ENCODE peak calls at places on chromosomes 7 and 10, in six cellular contexts. W, T, A, Q, C and N are unnamed samples. For H3K4me1, the result is how much of the 10 kb centered on the place peaks cover.

GRCh38 chr10:119104653-119105024 is 726 bp downstream of the DENND10 start:
- DNase-seq in W (peak), T (no peak), A (no peak), Q (no peak), C (peak), N (no peak)

GRCh38 chr10:73953665-73954064 is 42.7 kb downstream of the PLAU start:
- DNase-seq in W (no peak), T (no peak), A (no peak), Q (no peak), C (peak), N (no peak)

GRCh38 chr7:2248984-2249694 is 7.1 kb downstream of the NUDT1 start:
- DNase-seq in W (peak), T (no peak), A (no peak), Q (peak), C (peak), N (no peak)

GRCh38 chr10:70693619-70694286 is 21.4 kb downstream of the ADAMTS14 start:
- DNase-seq in W (no peak), T (no peak), A (no peak), Q (peak), C (no peak), N (no peak)

GRCh38 chr7:154892459-154892858 is 110.5 kb downstream of the PAXIP1 start:
- DNase-seq in W (no peak), T (no peak), A (no peak), Q (no peak), C (no peak), N (no peak)

GRCh38 chr10:660980-661890 is 28.2 kb downstream of the DIP2C start:
- DNase-seq in W (peak), T (peak), A (no peak), Q (no peak), C (no peak), N (peak)

GRCh38 chr7:92875719-92876118 is 39.3 kb upstream of the CDK6 start:
- DNase-seq in W (no peak), T (no peak), A (no peak), Q (no peak), C (no peak), N (no peak)

GRCh38 chr7:1677206-1678069 is 7.4 kb downstream of the ELFN1 start:
- DNase-seq in W (no peak), T (no peak), A (no peak), Q (no peak), C (peak), N (no peak)

GRCh38 chr7:12303507-12303906 is 92.4 kb downstream of the TMEM106B start:
- DNase-seq in W (no peak), T (no peak), A (no peak), Q (no peak), C (no peak), N (no peak)

GRCh38 chr10:120460776-120461175 is 3.7 kb downstream of the PLPP4 start:
- DNase-seq in W (no peak), T (no peak), A (no peak), Q (no peak), C (no peak), N (peak)

GRCh38 chr10:119550802-119551201 is 8.3 kb upstream of the RGS10 start:
- DNase-seq in W (no peak), T (no peak), A (no peak), Q (no peak), C (no peak), N (no peak)

GRCh38 chr10:48763403-48763802 is 78.7 kb downstream of the WDFY4 start:
- DNase-seq in W (no peak), T (no peak), A (no peak), Q (no peak), C (no peak), N (no peak)

GRCh38 chr10:93060887-93061593 is 442 bp downstream of the CYP26C1 start:
- DNase-seq in W (no peak), T (no peak), A (no peak), Q (no peak), C (no peak), N (no peak)

GRCh38 chr7:142323706-142324105 is 65.8 kb upstream of the PRSS58 start:
- DNase-seq in W (peak), T (peak), A (peak), Q (no peak), C (no peak), N (no peak)

GRCh38 chr7:54544356-54545240 is 2.4 kb downstream of the VSTM2A start:
- DNase-seq in W (no peak), T (no peak), A (no peak), Q (no peak), C (no peak), N (no peak)

GRCh38 chr10:31121797-31122586 is 90.3 kb upstream of the ZNF438 start:
- DNase-seq in W (no peak), T (no peak), A (no peak), Q (no peak), C (no peak), N (no peak)

GRCh38 chr7:83957333-83957732 is 237.3 kb downstream of the SEMA3A start:
- DNase-seq in W (no peak), T (no peak), A (no peak), Q (no peak), C (no peak), N (no peak)

GRCh38 chr7:2894118-2894940 is 50.2 kb upstream of the GNA12 start:
- DNase-seq in W (peak), T (no peak), A (no peak), Q (no peak), C (no peak), N (no peak)

GRCh38 chr10:8159628-8160165 is 105.2 kb downstream of the GATA3 start:
- DNase-seq in W (no peak), T (no peak), A (no peak), Q (no peak), C (peak), N (no peak)

GRCh38 chr7:46220066-46220630 is 299.1 kb upstream of the IGFBP3 start:
- DNase-seq in W (no peak), T (no peak), A (no peak), Q (peak), C (no peak), N (no peak)

GRCh38 chr10:79070611-79071534 is 2.1 kb downstream of the ZMIZ1 start:
- DNase-seq in W (peak), T (peak), A (no peak), Q (peak), C (peak), N (peak)
- TF ChIP-seq POLR2A in W (peak), T (peak), A (no peak), Q (peak), C (peak), N (peak)

DNA sequence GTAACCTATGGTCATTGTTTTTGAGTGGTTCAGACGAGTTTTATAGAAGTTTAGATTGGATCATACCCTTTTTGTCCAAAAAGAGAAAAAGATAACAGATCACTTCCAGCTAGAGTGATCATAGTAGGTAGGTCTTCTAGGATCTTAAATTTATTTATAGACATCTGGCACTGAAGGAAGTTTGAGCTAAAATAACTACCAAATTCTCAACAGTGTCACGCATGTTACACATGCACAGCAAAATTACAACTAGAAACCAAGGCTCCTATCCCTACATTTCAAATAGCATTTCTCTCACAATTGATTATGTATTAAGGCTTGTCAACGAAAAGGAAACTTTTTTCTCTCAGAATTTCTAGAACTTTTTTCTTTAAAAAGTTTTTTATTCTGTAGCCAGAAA is 2.3 kb downstream of the CALU start:
- DNase-seq in W (no peak), T (no peak), A (no peak), Q (no peak), C (no peak), N (no peak)
- H3K4me1 ChIP-seq in W (half or more), T (half or more), A (under half), Q (under half), C (under half), N (half or more)

GRCh38 chr10:86362129-86362527 is 4.5 kb downstream of the GRID1 start:
- DNase-seq in W (no peak), T (no peak), A (no peak), Q (no peak), C (peak), N (no peak)
- TF ChIP-seq POLR2AphosphoS5 in W (no peak), T (no peak), A (no peak), Q (no peak), C (no peak), N (no peak)

GRCh38 chr7:38177621-38178003 is 433 bp upstream of the STARD3NL start:
- DNase-seq in W (no peak), T (no peak), A (no peak), Q (no peak), C (no peak), N (no peak)

GRCh38 chr7:38181111-38181510 is 3.1 kb downstream of the STARD3NL start:
- DNase-seq in W (no peak), T (no peak), A (no peak), Q (no peak), C (no peak), N (no peak)

GRCh38 chr7:38178695-38179344 is 775 bp downstream of the STARD3NL start:
- DNase-seq in W (no peak), T (no peak), A (no peak), Q (no peak), C (no peak), N (no peak)

GRCh38 chr7:38179719-38180333 is 1.8 kb downstream of the STARD3NL start:
- DNase-seq in W (no peak), T (no peak), A (no peak), Q (no peak), C (no peak), N (no peak)

GRCh38 chr7:38178004-38178694 is at the start of gene STARD3NL:
- DNase-seq in W (peak), T (peak), A (peak), Q (peak), C (peak), N (peak)
- TF ChIP-seq POLR2A in W (peak), T (peak), A (peak), Q (no peak), C (peak), N (peak)

GRCh38 chr7:20121404-20121803 is 95.8 kb downstream of the MACC1 start:
- DNase-seq in W (no peak), T (no peak), A (no peak), Q (no peak), C (no peak), N (no peak)
- H3K4me1 ChIP-seq in W (under half), T (under half), A (under half), Q (under half), C (under half), N (under half)

GRCh38 chr10:96208271-96208670 is 63.1 kb downstream of the BLNK start:
- DNase-seq in W (no peak), T (no peak), A (no peak), Q (no peak), C (no peak), N (no peak)
- TF ChIP-seq POLR2AphosphoS5 in W (no peak), T (no peak), A (no peak), Q (no peak), C (no peak), N (no peak)

GRCh38 chr10:96586419-96587254 is at the start of gene TM9SF3:
- DNase-seq in W (peak), T (peak), A (peak), Q (peak), C (peak), N (no peak)

GRCh38 chr10:96588601-96589419 is 2.0 kb upstream of the TM9SF3 start:
- DNase-seq in W (no peak), T (no peak), A (no peak), Q (no peak), C (no peak), N (no peak)

GRCh38 chr10:96587255-96588059 is 645 bp upstream of the TM9SF3 start:
- DNase-seq in W (peak), T (peak), A (peak), Q (no peak), C (peak), N (no peak)

GRCh38 chr10:96585726-96586418 is 940 bp downstream of the TM9SF3 start:
- DNase-seq in W (peak), T (no peak), A (no peak), Q (no peak), C (no peak), N (no peak)

DNA sequence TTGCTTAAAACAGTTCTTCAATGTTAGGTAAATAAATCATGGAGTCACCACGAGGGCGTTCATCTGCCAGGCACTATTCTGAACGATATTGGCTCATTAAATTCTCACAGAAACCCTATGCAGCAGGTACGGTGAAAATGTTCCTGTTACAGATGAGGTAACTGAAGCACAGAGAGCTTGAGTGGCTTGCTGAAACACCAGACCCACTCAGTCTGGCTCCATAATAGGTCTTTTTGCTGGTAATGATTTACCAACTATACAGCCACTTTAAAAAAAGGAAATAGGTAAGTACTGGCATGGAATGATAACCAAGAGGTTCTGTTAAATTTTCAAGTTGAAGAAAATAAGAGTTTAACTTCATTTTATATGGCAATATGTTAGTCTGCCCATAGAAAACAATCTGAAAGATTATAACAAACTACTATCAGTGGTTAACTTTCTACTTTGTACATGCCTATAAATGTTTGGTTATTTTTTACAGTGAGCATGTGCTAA is 1.3 kb upstream of the TM9SF3 start:
- DNase-seq in W (peak), T (peak), A (no peak), Q (no peak), C (peak), N (no peak)
- TF ChIP-seq POLR2A in W (peak), T (peak), A (no peak), Q (no peak), C (no peak), N (no peak)

DNA sequence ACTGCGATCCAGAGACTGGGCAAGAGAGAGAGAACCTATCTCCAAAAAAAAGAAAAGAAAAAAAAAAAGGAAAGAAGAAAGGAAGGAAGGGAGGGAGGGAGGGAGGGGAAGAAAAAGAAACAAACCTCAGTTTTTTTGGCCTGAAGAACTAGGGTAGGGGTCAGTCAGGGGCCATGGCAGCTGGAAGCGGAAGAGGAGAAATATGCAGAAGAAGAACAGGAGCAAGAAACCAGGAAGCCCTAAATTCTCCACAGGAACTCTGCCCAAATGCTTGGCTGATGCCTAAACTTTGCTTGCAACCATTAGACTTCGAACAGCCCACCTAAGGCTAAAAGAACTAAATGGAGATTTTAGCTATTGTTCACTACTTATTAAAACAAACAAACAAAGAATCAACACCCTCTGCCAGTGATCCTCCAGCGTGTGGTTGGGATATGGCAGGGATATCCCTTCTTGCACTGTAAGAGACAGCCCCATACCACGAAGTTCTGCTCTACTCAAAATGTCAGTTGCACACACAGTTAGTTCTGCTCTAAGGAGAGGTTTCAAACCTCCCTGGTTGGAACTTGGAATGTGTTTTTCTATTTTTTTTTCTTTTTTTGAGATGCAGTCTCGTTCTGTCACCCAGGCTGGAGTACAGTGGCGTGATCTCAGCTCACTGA is 139.5 kb downstream of the FAM107B start:
- DNase-seq in W (no peak), T (no peak), A (no peak), Q (no peak), C (no peak), N (peak)
- H3K4me1 ChIP-seq in W (under half), T (under half), A (under half), Q (under half), C (under half), N (under half)

DNA sequence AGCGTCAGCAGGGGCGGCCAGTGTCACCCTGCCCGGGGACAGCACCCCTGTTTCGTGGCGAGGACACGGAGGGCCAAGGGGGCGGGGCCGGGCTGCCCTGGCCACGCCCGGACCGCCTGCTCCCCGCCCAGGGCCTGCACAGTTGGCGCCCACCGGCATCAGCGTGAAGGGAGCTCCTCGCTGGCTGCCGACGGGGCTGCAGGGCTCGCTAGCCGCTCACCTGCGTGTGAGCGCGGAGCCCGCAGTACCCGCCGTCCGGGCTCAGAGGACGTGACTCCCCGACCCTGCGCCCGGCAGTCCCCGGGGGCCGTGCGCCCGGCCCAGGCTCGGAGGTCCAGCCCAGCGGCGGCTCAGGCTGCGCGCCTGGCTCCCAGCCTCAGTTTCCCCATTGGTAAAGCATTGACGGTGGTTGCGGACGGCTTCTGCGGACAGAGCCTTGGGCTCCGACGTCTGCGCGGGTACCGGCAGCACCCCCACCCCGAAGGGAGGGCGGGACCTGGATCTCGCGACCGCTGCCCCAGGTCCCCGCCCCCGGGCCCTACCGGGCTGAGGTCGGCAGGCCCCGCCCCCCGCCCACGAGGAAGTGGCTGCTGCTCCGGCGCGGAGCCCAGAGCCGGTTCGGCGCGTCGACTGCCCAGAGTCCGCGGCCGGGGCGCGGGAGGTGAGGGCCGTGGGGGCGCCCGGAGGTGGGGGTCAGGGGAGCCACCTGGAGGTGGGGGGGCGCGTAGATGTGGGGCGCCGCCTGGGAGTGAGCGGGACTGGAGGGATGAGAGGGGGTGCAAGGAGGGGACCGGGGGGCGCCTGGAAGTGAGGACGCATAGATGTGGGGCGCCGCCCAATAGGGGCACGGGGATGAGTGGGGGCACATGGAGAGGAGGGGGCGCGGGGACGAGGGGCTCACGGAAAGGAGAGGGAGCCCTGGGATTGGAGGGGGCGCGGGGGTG is at the start of gene ARPC1B:
- DNase-seq in W (peak), T (peak), A (peak), Q (peak), C (peak), N (no peak)
- TF ChIP-seq POLR2AphosphoS5 in W (peak), T (peak), A (peak), Q (no peak), C (peak), N (no peak)

GRCh38 chr7:47584128-47584865 is 2.4 kb upstream of the TNS3 start:
- DNase-seq in W (no peak), T (no peak), A (no peak), Q (no peak), C (no peak), N (no peak)
- TF ChIP-seq POLR2A in W (no peak), T (no peak), A (no peak), Q (no peak), C (no peak), N (no peak)